ENCODE peak calls at places on chromosomes 4 and X, in seven cellular contexts. D is activated CD8-positive, alpha-beta memory T cell treated with anti-CD3 and anti-CD28 coated beads, Interleukin-2, amount 50 U/mL, for 4 hours; S is iPS-NIHi11; O is H7; E is effector CD4-positive, alpha-beta T cell; F is stimulated activated effector memory CD8-positive, alpha-beta T cell treated with anti-CD3 and anti-CD28 coated beads, Interleukin-12 subunit alpha, Interleukin-12 subunit beta, amount 100 ng/mL, for 72 hours; B is AG09309. U is an unnamed sample.

GRCh38 chrX:151970661-151971060 is 3.8 kb downstream of the GABRE start:
- DNase-seq in D (no peak), S (no peak), O (no peak), E (no peak), F (no peak), B (peak; percentile 87), U (peak; percentile 35)

GRCh38 chrX:97563531-97564133 is 679.9 kb downstream of the RPA4 start:
- DNase-seq in D (peak; percentile 19), S (no peak), O (no peak), E (peak; percentile 3), F (peak; percentile 48), B (peak; percentile 18), U (peak; percentile 41)

GRCh38 chr4:133869486-133869885 is 332.1 kb downstream of the PABPC4L start:
- DNase-seq in D (no peak), S (no peak), O (no peak), E (no peak), F (no peak), B (no peak), U (no peak)

GRCh38 chr4:151238477-151238876 is 38.5 kb upstream of the PRSS48 start:
- DNase-seq in D (no peak), S (no peak), O (no peak), E (no peak), F (no peak), B (no peak), U (no peak)

GRCh38 chrX:123803331-123803983 is 56.4 kb upstream of the XIAP start:
- DNase-seq in D (no peak), S (no peak), O (no peak), E (peak; percentile 9), F (no peak), B (no peak), U (no peak)

GRCh38 chr4:14667624-14668295 is 334.5 kb upstream of the CPEB2 start:
- DNase-seq in D (no peak), S (no peak), O (no peak), E (no peak), F (no peak), B (no peak), U (no peak)

GRCh38 chr4:84019626-84020025 is 479.5 kb downstream of the NKX6-1 start:
- DNase-seq in D (no peak), S (no peak), O (no peak), E (no peak), F (no peak), B (no peak), U (no peak)

GRCh38 chr4:121913667-121914066 is 38.2 kb downstream of the TRPC3 start:
- DNase-seq in D (no peak), S (no peak), O (no peak), E (no peak), F (no peak), B (no peak), U (no peak)

GRCh38 chrX:338281-338835 is 19.8 kb upstream of the GTPBP6 start:
- DNase-seq in D (peak; percentile 13), S (no peak), O (no peak), E (no peak), F (no peak), B (no peak), U (no peak)

GRCh38 chr4:181821039-181822004 is 421.9 kb upstream of the TENM3 start:
- DNase-seq in D (no peak), S (no peak), O (peak; percentile 9), E (no peak), F (no peak), B (peak; percentile 11), U (no peak)

GRCh38 chrX:22273714-22274317 is 1.1 kb downstream of the CBLL2 start:
- DNase-seq in D (no peak), S (no peak), O (no peak), E (no peak), F (no peak), B (no peak), U (no peak)

GRCh38 chr4:54268151-54268550 is 39.1 kb downstream of the PDGFRA start:
- DNase-seq in D (no peak), S (no peak), O (no peak), E (no peak), F (no peak), B (no peak), U (no peak)

GRCh38 chrX:108224218-108224617 is 132.6 kb downstream of the ATG4A start:
- DNase-seq in D (no peak), S (no peak), O (no peak), E (no peak), F (no peak), B (no peak), U (no peak)

GRCh38 chrX:13607996-13608365 is 38.6 kb downstream of the EGFL6 start:
- DNase-seq in D (no peak), S (peak; percentile 18), O (no peak), E (no peak), F (no peak), B (no peak), U (no peak)

GRCh38 chr4:122873752-122874151 is 47.1 kb downstream of the FGF2 start:
- DNase-seq in D (no peak), S (no peak), O (no peak), E (no peak), F (no peak), B (peak; percentile 48), U (no peak)

GRCh38 chr4:164438321-164438720 is 315.6 kb upstream of the SMIM31 start:
- DNase-seq in D (no peak), S (no peak), O (no peak), E (no peak), F (no peak), B (no peak), U (no peak)

GRCh38 chr4:140742838-140743193 is 13.4 kb downstream of the TBC1D9 start:
- DNase-seq in D (no peak), S (no peak), O (no peak), E (no peak), F (no peak), B (no peak), U (no peak)

GRCh38 chr4:30920043-30920442 is 199.9 kb downstream of the PCDH7 start:
- DNase-seq in D (no peak), S (peak; percentile 8), O (peak; percentile 5), E (no peak), F (no peak), B (no peak), U (no peak)

GRCh38 chr4:176187610-176188009 is 7.8 kb downstream of the SPATA4 start:
- DNase-seq in D (no peak), S (no peak), O (no peak), E (no peak), F (no peak), B (no peak), U (no peak)

GRCh38 chr4:81796790-81797528 is 325.3 kb upstream of the RASGEF1B start:
- DNase-seq in D (no peak), S (no peak), O (no peak), E (no peak), F (no peak), B (no peak), U (no peak)

GRCh38 chr4:85509882-85510631 is 35.1 kb downstream of the ARHGAP24 start:
- DNase-seq in D (no peak), S (no peak), O (no peak), E (no peak), F (no peak), B (no peak), U (no peak)

GRCh38 chrX:87049567-87049966 is 468.0 kb upstream of the KLHL4 start:
- DNase-seq in D (no peak), S (no peak), O (no peak), E (no peak), F (no peak), B (no peak), U (no peak)

GRCh38 chr4:129240816-129241215 is 144.9 kb downstream of the C4orf33 start:
- DNase-seq in D (no peak), S (no peak), O (no peak), E (no peak), F (no peak), B (no peak), U (no peak)

GRCh38 chr4:105956566-105956965 is 61.3 kb downstream of the NPNT start:
- DNase-seq in D (no peak), S (no peak), O (no peak), E (no peak), F (no peak), B (no peak), U (no peak)

GRCh38 chrX:130020661-130021324 is 38.4 kb downstream of the BCORL1 start:
- DNase-seq in D (no peak), S (no peak), O (peak; percentile 51), E (no peak), F (no peak), B (no peak), U (no peak)

GRCh38 chr4:154124539-154125255 is 335.8 kb upstream of the SFRP2 start:
- DNase-seq in D (no peak), S (no peak), O (no peak), E (no peak), F (no peak), B (peak; percentile 93), U (no peak)

GRCh38 chr4:124514588-124514987 is 197.9 kb downstream of the ANKRD50 start:
- DNase-seq in D (no peak), S (no peak), O (no peak), E (no peak), F (no peak), B (no peak), U (no peak)

GRCh38 chrX:7412840-7413239 is 264.9 kb upstream of the PUDP start:
- DNase-seq in D (no peak), S (no peak), O (no peak), E (no peak), F (no peak), B (no peak), U (no peak)

GRCh38 chrX:136168929-136169735 is 21.8 kb downstream of the FHL1 start:
- DNase-seq in D (no peak), S (peak; percentile 53), O (peak; percentile 51), E (no peak), F (no peak), B (peak; percentile 84), U (peak; percentile 47)

GRCh38 chr4:1841201-1841885 is 14.6 kb downstream of the LETM1 start:
- DNase-seq in D (no peak), S (no peak), O (no peak), E (no peak), F (no peak), B (no peak), U (no peak)

GRCh38 chr4:137032242-137032641 is 500.1 kb downstream of the PCDH18 start:
- DNase-seq in D (no peak), S (no peak), O (no peak), E (no peak), F (no peak), B (no peak), U (no peak)

GRCh38 chrX:65926095-65927019 is 113.5 kb downstream of the VSIG4 start:
- DNase-seq in D (peak; percentile 26), S (no peak), O (no peak), E (peak; percentile 11), F (peak; percentile 51), B (no peak), U (peak; percentile 11)

GRCh38 chr4:40046311-40046980 is 10.2 kb upstream of the N4BP2 start:
- DNase-seq in D (no peak), S (no peak), O (no peak), E (no peak), F (no peak), B (no peak), U (peak; percentile 50)

GRCh38 chr4:26135331-26135730 is 185.5 kb upstream of the RBPJ start:
- DNase-seq in D (no peak), S (no peak), O (no peak), E (no peak), F (no peak), B (no peak), U (no peak)

GRCh38 chr4:117821834-117822233 is 212.5 kb upstream of the NDST3 start:
- DNase-seq in D (no peak), S (no peak), O (no peak), E (no peak), F (no peak), B (no peak), U (no peak)

GRCh38 chr4:915595-915994 is 16.5 kb downstream of the GAK start:
- DNase-seq in D (no peak), S (no peak), O (no peak), E (no peak), F (no peak), B (no peak), U (no peak)

GRCh38 chrX:2874222-2875135 is 45.7 kb downstream of the GYG2 start:
- DNase-seq in D (no peak), S (no peak), O (no peak), E (no peak), F (no peak), B (no peak), U (no peak)

GRCh38 chr4:95159384-95159783 is 389.4 kb downstream of the UNC5C start:
- DNase-seq in D (no peak), S (no peak), O (no peak), E (no peak), F (no peak), B (no peak), U (no peak)

U was measured in transverse colon.